ENCODE peak calls at places on chromosomes 6 and 20, in nine cellular contexts. P, A, Q, E, B, T, D, W and I are unnamed samples. For H3K4me1, the result is how much of the 10 kb centered on the place peaks cover.

GRCh38 chr20:11001767-11002540 is 328.2 kb upstream of the JAG1 start:
- DNase-seq in E (peak), W (peak), Q (no peak), T (peak), B (no peak), D (no peak), A (no peak), P (peak), I (no peak)

GRCh38 chr20:8073024-8073832 is 53.7 kb upstream of the TMX4 start:
- DNase-seq in P (peak), A (no peak), B (no peak), E (no peak), W (peak), T (peak), Q (no peak), D (peak), I (no peak)

GRCh38 chr6:16109659-16110300 is 19.1 kb upstream of the MYLIP start:
- DNase-seq in P (no peak), B (no peak), E (no peak), A (no peak), D (no peak), Q (no peak), T (no peak), W (no peak), I (no peak)

GRCh38 chr20:6623989-6624388 is 143.5 kb upstream of the BMP2 start:
- DNase-seq in W (no peak), E (no peak), Q (peak), B (no peak), A (no peak), D (peak), P (no peak), T (peak), I (peak)

GRCh38 chr6:169905041-169905807 is 153.8 kb downstream of the ERMARD start:
- DNase-seq in P (peak), W (peak), B (no peak), A (no peak), E (no peak), D (no peak), Q (no peak), T (peak), I (no peak)

GRCh38 chr20:57400821-57401564 is 9.8 kb downstream of the RBM38 start:
- DNase-seq in E (no peak), T (no peak), B (no peak), W (no peak), Q (no peak), D (no peak), A (peak), P (no peak), I (peak)

GRCh38 chr6:119856136-119856535 is 506.6 kb upstream of the MAN1A1 start:
- DNase-seq in A (peak), W (peak), E (no peak), D (no peak), Q (no peak), B (no peak), P (no peak), T (no peak), I (peak)

GRCh38 chr20:50916257-50916656 is 15.0 kb downstream of the ADNP start:
- DNase-seq in P (peak), T (peak), Q (no peak), D (peak), A (no peak), B (no peak), E (no peak), W (peak), I (no peak)

GRCh38 chr20:10376271-10377075 is 57.5 kb downstream of the MKKS start:
- DNase-seq in B (no peak), Q (no peak), P (peak), W (peak), D (no peak), T (no peak), E (no peak), A (no peak), I (no peak)

GRCh38 chr20:3674995-3675900 is 6.6 kb downstream of the ADAM33 start:
- DNase-seq in E (no peak), A (no peak), P (no peak), T (no peak), W (no peak), Q (no peak), D (no peak), B (no peak), I (no peak)

DNA sequence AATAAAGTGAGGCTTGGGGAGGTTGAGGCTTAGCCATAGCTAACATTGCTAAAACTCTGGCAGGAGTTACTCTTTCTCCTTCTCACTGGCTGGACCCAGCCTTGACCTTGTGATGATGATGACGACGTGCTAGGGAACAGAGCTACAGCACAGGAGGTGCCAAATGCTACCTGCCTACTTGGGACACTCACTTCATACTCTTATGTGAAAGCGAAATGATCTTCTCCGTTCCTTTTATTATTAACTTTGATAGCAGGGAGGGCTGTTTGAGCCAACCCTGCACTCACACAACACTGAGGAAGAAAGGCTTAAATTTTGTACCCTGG is 1.2 kb upstream of the ELMO2 start:
- DNase-seq in E (no peak), B (no peak), D (no peak), A (no peak), W (no peak), Q (no peak), T (no peak), P (no peak), I (peak)
- H3K4me1 ChIP-seq in E (under half), B (under half), D (under half), A (under half), W (under half), Q (under half), T (under half), P (under half), I (under half)

DNA sequence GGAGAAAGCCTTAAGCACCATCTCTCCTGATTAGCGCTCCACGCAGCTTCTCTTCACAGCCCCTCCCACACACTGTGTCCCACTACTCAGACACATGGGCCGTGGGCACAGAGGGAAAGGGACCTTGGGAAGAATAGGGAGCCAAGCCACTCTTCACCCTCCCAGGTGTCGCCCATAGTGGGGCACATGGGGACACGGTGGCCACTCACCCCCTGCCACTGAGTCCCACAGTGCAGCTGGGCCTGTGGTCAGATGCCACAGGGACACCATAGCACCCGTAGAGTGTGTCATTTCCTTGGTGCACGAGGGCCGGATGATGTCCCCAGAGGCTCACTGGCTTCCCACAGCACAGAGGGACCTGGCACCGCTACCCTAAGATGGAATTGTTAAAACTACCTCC is 191.2 kb upstream of the SNX9 start:
- DNase-seq in D (no peak), T (no peak), W (no peak), Q (no peak), P (no peak), B (no peak), A (no peak), E (no peak), I (no peak)
- TF ChIP-seq EZH2phosphoT487 in D (no peak), T (no peak), W (no peak), Q (no peak), P (no peak), B (no peak), A (no peak), E (no peak), I (no peak)

GRCh38 chr6:135212020-135212806 is 31.1 kb downstream of the MYB start:
- DNase-seq in T (no peak), A (no peak), Q (no peak), B (no peak), P (peak), E (no peak), D (no peak), W (peak), I (no peak)

GRCh38 chr6:135212935-135213334 is 31.8 kb downstream of the MYB start:
- DNase-seq in E (no peak), Q (no peak), P (peak), D (no peak), A (no peak), T (no peak), W (peak), B (no peak), I (no peak)

GRCh38 chr6:135209803-135210202 is 28.7 kb downstream of the MYB start:
- DNase-seq in A (no peak), E (no peak), B (no peak), T (no peak), D (peak), Q (no peak), P (no peak), W (no peak), I (no peak)

GRCh38 chr6:135210632-135211305 is 29.7 kb downstream of the MYB start:
- DNase-seq in T (no peak), W (no peak), D (no peak), P (no peak), A (no peak), B (no peak), Q (no peak), E (no peak), I (no peak)

DNA sequence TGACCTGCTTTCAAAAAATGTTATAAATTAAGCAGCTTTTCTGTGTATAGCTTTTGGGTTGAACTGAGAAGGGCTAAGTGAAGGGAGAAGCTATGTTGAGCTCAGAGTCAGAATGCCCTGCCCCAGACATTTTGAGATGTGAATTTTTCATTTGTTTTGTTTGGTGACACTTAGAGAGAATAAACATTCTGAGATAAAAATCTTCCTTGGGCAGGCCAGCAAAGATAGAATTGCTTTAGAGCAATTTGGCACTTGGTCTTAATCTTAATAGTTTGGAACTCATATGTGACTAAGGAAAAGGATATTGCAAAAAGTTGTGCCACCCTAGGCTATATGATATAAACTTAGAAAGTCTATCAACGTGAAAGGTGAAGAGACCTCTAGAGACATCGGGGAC is 30.2 kb downstream of the MYB start:
- DNase-seq in B (no peak), T (no peak), Q (no peak), W (no peak), A (no peak), E (no peak), P (peak), D (no peak), I (no peak)
- H3K4me1 ChIP-seq in B (under half), T (under half), Q (under half), W (under half), A (under half), E (under half), P (under half), D (under half), I (under half)

GRCh38 chr6:43247115-43247999 is 4.1 kb downstream of the TTBK1 start:
- DNase-seq in Q (peak), T (peak), D (peak), B (peak), E (peak), W (peak), A (peak), P (peak), I (peak)
- TF ChIP-seq EZH2phosphoT487 in Q (no peak), T (no peak), D (no peak), B (no peak), E (no peak), W (no peak), A (no peak), P (no peak), I (no peak)

GRCh38 chr6:29839917-29840316 is 12.3 kb downstream of the HLA-G start:
- DNase-seq in A (no peak), W (no peak), Q (no peak), P (no peak), E (no peak), T (no peak), B (no peak), D (no peak), I (no peak)
- H3K4me1 ChIP-seq in A (under half), W (under half), Q (under half), P (under half), E (under half), T (under half), B (under half), D (under half), I (under half)